ENCODE peak calls at places on chromosomes 4 and X, in six cellular contexts. E is naive thymus-derived CD8-positive, alpha-beta T cell; L is activated T-helper 1 cell treated with Interleukin-2 at 50 U/mL for 16 hours; Y is HCT116; R is HFFc6; W is left cardiac atrium. M is an unnamed sample.

GRCh38 chrX:117973175-117974075 is 143.2 kb downstream of the KLHL13 start:
- DNase-seq in E (no peak), L (no peak), Y (no peak), R (no peak), W (no peak), M (no peak)

GRCh38 chrX:111170017-111170416 is 74.0 kb downstream of the PAK3 start:
- DNase-seq in E (no peak), L (no peak), Y (no peak), R (no peak), W (no peak), M (no peak)

GRCh38 chrX:71533850-71534515 is 1.1 kb downstream of the OGT start:
- DNase-seq in E (peak), L (peak), Y (no peak), R (peak), W (peak), M (peak)

GRCh38 chr4:72858328-72858727 is 211.2 kb downstream of the COX18 start:
- DNase-seq in E (no peak), L (no peak), Y (no peak), R (peak), W (no peak), M (no peak)

GRCh38 chr4:147786031-147786430 is 54.1 kb downstream of the ARHGAP10 start:
- DNase-seq in E (no peak), L (no peak), Y (no peak), R (no peak), W (no peak), M (no peak)

GRCh38 chrX:19563327-19563726 is 48.0 kb upstream of the MAP3K15 start:
- DNase-seq in E (no peak), L (no peak), Y (no peak), R (no peak), W (no peak), M (no peak)

GRCh38 chr4:142817442-142817841 is 28.7 kb downstream of the INPP4B start:
- DNase-seq in E (no peak), L (peak), Y (peak), R (peak), W (peak), M (peak)

GRCh38 chr4:57119054-57119651 is 9.0 kb upstream of the IGFBP7 start:
- DNase-seq in E (no peak), L (no peak), Y (no peak), R (peak), W (peak), M (no peak)

GRCh38 chrX:68307767-68308166 is 125.5 kb downstream of the OPHN1 start:
- DNase-seq in E (no peak), L (no peak), Y (peak), R (peak), W (no peak), M (no peak)

GRCh38 chr4:5237086-5237485 is 185.8 kb downstream of the STK32B start:
- DNase-seq in E (no peak), L (no peak), Y (no peak), R (no peak), W (no peak), M (no peak)

GRCh38 chrX:124268099-124268498 is 64.4 kb upstream of the TEX13D start:
- DNase-seq in E (no peak), L (no peak), Y (no peak), R (no peak), W (no peak), M (no peak)

GRCh38 chr4:4791299-4791798 is 68.1 kb upstream of the MSX1 start:
- DNase-seq in E (no peak), L (no peak), Y (no peak), R (no peak), W (no peak), M (no peak)

GRCh38 chr4:102823897-102824296 is 3.5 kb downstream of the UBE2D3 start:
- DNase-seq in E (no peak), L (no peak), Y (no peak), R (no peak), W (no peak), M (no peak)

GRCh38 chrX:20237864-20238263 is 28.8 kb downstream of the RPS6KA3 start:
- DNase-seq in E (no peak), L (no peak), Y (no peak), R (no peak), W (no peak), M (no peak)

GRCh38 chr4:101774807-101775206 is 15.7 kb upstream of the BANK1 start:
- DNase-seq in E (no peak), L (no peak), Y (no peak), R (peak), W (no peak), M (no peak)

GRCh38 chr4:48665555-48666186 is 114.4 kb downstream of the FRYL start:
- DNase-seq in E (no peak), L (no peak), Y (peak), R (peak), W (no peak), M (no peak)

GRCh38 chr4:69849297-69849696 is 10.6 kb downstream of the SULT1E1 start:
- DNase-seq in E (no peak), L (no peak), Y (no peak), R (no peak), W (no peak), M (no peak)

GRCh38 chr4:4855293-4856070 is 4.0 kb upstream of the MSX1 start:
- DNase-seq in E (peak), L (no peak), Y (no peak), R (no peak), W (no peak), M (no peak)

GRCh38 chrX:155065035-155065734 is 5.8 kb downstream of the CMC4 start:
- DNase-seq in E (no peak), L (no peak), Y (no peak), R (peak), W (no peak), M (no peak)

GRCh38 chrX:68896581-68896980 is 67.8 kb downstream of the EFNB1 start:
- DNase-seq in E (no peak), L (no peak), Y (no peak), R (no peak), W (no peak), M (no peak)

GRCh38 chrX:143634701-143635442 is 1.0 kb downstream of the SLITRK4 start:
- DNase-seq in E (no peak), L (no peak), Y (no peak), R (no peak), W (no peak), M (no peak)

GRCh38 chrX:71604141-71604540 is 14.2 kb downstream of the CXCR3 start:
- DNase-seq in E (no peak), L (no peak), Y (no peak), R (no peak), W (no peak), M (no peak)

GRCh38 chr4:85548116-85548515 is 73.2 kb downstream of the ARHGAP24 start:
- DNase-seq in E (no peak), L (no peak), Y (no peak), R (no peak), W (no peak), M (no peak)

GRCh38 chrX:46260502-46260901 is 284.7 kb downstream of the ZNF674 start:
- DNase-seq in E (no peak), L (no peak), Y (no peak), R (no peak), W (no peak), M (no peak)

GRCh38 chr4:108172231-108172779 is 3.6 kb upstream of the LEF1 start:
- DNase-seq in E (no peak), L (no peak), Y (no peak), R (no peak), W (peak), M (no peak)

GRCh38 chr4:89410687-89411086 is 103.1 kb upstream of the GPRIN3 start:
- DNase-seq in E (no peak), L (no peak), Y (no peak), R (peak), W (no peak), M (no peak)

GRCh38 chr4:150366487-150366999 is 215.4 kb upstream of the MAB21L2 start:
- DNase-seq in E (no peak), L (no peak), Y (no peak), R (no peak), W (no peak), M (no peak)

GRCh38 chrX:132612990-132613564 is 124.2 kb upstream of the MBNL3 start:
- DNase-seq in E (peak), L (peak), Y (peak), R (no peak), W (peak), M (peak)

GRCh38 chr4:5066101-5066500 is 14.8 kb downstream of the STK32B start:
- DNase-seq in E (no peak), L (no peak), Y (no peak), R (no peak), W (no peak), M (no peak)

GRCh38 chr4:112702892-112703291 is 65.9 kb downstream of the LARP7 start:
- DNase-seq in E (no peak), L (no peak), Y (no peak), R (peak), W (no peak), M (no peak)

GRCh38 chr4:88765729-88766128 is 68.1 kb upstream of the NAP1L5 start:
- DNase-seq in E (no peak), L (no peak), Y (no peak), R (peak), W (peak), M (no peak)

GRCh38 chr4:128528793-128529553 is 241.4 kb upstream of the PGRMC2 start:
- DNase-seq in E (no peak), L (no peak), Y (peak), R (peak), W (peak), M (no peak)

GRCh38 chrX:23797371-23798128 is 14.6 kb downstream of the SAT1 start:
- DNase-seq in E (no peak), L (no peak), Y (no peak), R (no peak), W (no peak), M (no peak)

GRCh38 chrX:110511238-110511637 is 152.6 kb downstream of the RTL9 start:
- DNase-seq in E (no peak), L (no peak), Y (no peak), R (no peak), W (no peak), M (no peak)

GRCh38 chrX:40105791-40106676 is 8.3 kb upstream of the BCOR start:
- DNase-seq in E (peak), L (peak), Y (no peak), R (peak), W (peak), M (no peak)

GRCh38 chr4:14917305-14917647 is 85.0 kb upstream of the CPEB2 start:
- DNase-seq in E (no peak), L (no peak), Y (no peak), R (no peak), W (no peak), M (no peak)